ENCODE peak calls at places on chromosome 18, in ten cellular contexts. One of them, this sample, is unnamed.

GRCh38 chr18:63237911-63238710 is 81.5 kb downstream of the BCL2 start:
- DNase-seq in transverse colon: peak; percentile 35
- DNase-seq in WERI-Rb-1: no peak
- DNase-seq in PC-3: peak; percentile 74
- DNase-seq in GM23338: peak; percentile 77
- DNase-seq in fibroblast of lung: peak; percentile 96
- DNase-seq in mucosa of descending colon: no peak
- DNase-seq in GM23248: peak; percentile 92
- DNase-seq in cardiac fibroblast: peak; percentile 93
- DNase-seq in fibroblast of mammary gland: peak; percentile 90
- DNase-seq in this sample: peak; percentile 62

GRCh38 chr18:59996370-59996966 is 96.7 kb downstream of the PMAIP1 start:
- DNase-seq in transverse colon: peak; percentile 21
- DNase-seq in WERI-Rb-1: peak; percentile 65
- DNase-seq in PC-3: peak; percentile 82
- DNase-seq in GM23338: peak; percentile 68
- DNase-seq in fibroblast of lung: peak; percentile 71
- DNase-seq in mucosa of descending colon: no peak
- DNase-seq in GM23248: peak; percentile 68
- DNase-seq in cardiac fibroblast: peak; percentile 75
- DNase-seq in fibroblast of mammary gland: peak; percentile 58
- DNase-seq in this sample: no peak

GRCh38 chr18:35410561-35410960 is 33.4 kb upstream of the ZNF396 start:
- DNase-seq in transverse colon: no peak
- DNase-seq in WERI-Rb-1: no peak
- DNase-seq in PC-3: no peak
- DNase-seq in GM23338: no peak
- DNase-seq in fibroblast of lung: no peak
- DNase-seq in mucosa of descending colon: no peak
- DNase-seq in GM23248: no peak
- DNase-seq in cardiac fibroblast: no peak
- DNase-seq in fibroblast of mammary gland: no peak
- DNase-seq in this sample: no peak

GRCh38 chr18:26022585-26022984 is 67.8 kb downstream of the SS18 start:
- DNase-seq in transverse colon: no peak
- DNase-seq in WERI-Rb-1: no peak
- DNase-seq in PC-3: no peak
- DNase-seq in GM23338: no peak
- DNase-seq in fibroblast of lung: no peak
- DNase-seq in mucosa of descending colon: no peak
- DNase-seq in GM23248: no peak
- DNase-seq in cardiac fibroblast: no peak
- DNase-seq in fibroblast of mammary gland: no peak
- DNase-seq in this sample: no peak

GRCh38 chr18:8448091-8448490 is 161.1 kb upstream of the RAB12 start:
- DNase-seq in transverse colon: no peak
- DNase-seq in WERI-Rb-1: no peak
- DNase-seq in PC-3: peak; percentile 88
- DNase-seq in GM23338: no peak
- DNase-seq in fibroblast of lung: no peak
- DNase-seq in mucosa of descending colon: no peak
- DNase-seq in GM23248: no peak
- DNase-seq in cardiac fibroblast: peak; percentile 68
- DNase-seq in fibroblast of mammary gland: no peak
- DNase-seq in this sample: no peak

GRCh38 chr18:11998182-11998581 is 16.9 kb downstream of the IMPA2 start:
- DNase-seq in transverse colon: no peak
- DNase-seq in WERI-Rb-1: peak; percentile 23
- DNase-seq in PC-3: no peak
- DNase-seq in GM23338: no peak
- DNase-seq in fibroblast of lung: peak; percentile 48
- DNase-seq in mucosa of descending colon: no peak
- DNase-seq in GM23248: peak; percentile 16
- DNase-seq in cardiac fibroblast: no peak
- DNase-seq in fibroblast of mammary gland: no peak
- DNase-seq in this sample: peak; percentile 74

GRCh38 chr18:11368020-11368419 is 218.7 kb upstream of the PIEZO2 start:
- DNase-seq in transverse colon: no peak
- DNase-seq in WERI-Rb-1: no peak
- DNase-seq in PC-3: no peak
- DNase-seq in GM23338: no peak
- DNase-seq in fibroblast of lung: no peak
- DNase-seq in mucosa of descending colon: no peak
- DNase-seq in GM23248: peak; percentile 50
- DNase-seq in cardiac fibroblast: peak; percentile 3
- DNase-seq in fibroblast of mammary gland: peak; percentile 50
- DNase-seq in this sample: no peak

GRCh38 chr18:58850784-58851469 is 13.8 kb upstream of the ZNF532 start:
- DNase-seq in transverse colon: no peak
- DNase-seq in WERI-Rb-1: no peak
- DNase-seq in PC-3: no peak
- DNase-seq in GM23338: no peak
- DNase-seq in fibroblast of lung: no peak
- DNase-seq in mucosa of descending colon: no peak
- DNase-seq in GM23248: no peak
- DNase-seq in cardiac fibroblast: no peak
- DNase-seq in fibroblast of mammary gland: no peak
- DNase-seq in this sample: peak; percentile 40

DNA sequence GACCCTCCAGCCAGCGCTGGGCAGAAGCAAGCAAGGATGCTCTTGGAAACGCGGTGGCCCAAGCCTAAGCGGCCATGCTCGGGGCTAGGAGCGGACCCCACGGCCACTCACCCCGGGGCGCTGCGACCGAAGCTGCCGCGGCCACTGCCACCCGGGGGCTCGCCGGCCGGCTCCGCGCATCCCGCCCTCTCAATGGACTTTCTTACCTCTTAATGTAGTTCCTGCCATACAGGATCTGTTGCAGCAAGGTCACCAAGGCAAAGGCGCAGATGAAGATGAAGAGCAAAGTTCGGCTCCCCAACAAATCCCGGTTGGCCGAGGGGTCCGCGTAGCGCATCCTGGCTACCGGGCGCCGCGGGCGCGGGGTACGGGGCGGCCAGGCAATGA is 688 bp downstream of the ST8SIA5 start:
- DNase-seq in transverse colon: no peak
- DNase-seq in WERI-Rb-1: no peak
- DNase-seq in PC-3: no peak
- DNase-seq in GM23338: peak; percentile 55
- DNase-seq in fibroblast of lung: no peak
- DNase-seq in mucosa of descending colon: no peak
- DNase-seq in GM23248: peak; percentile 7
- DNase-seq in cardiac fibroblast: no peak
- DNase-seq in fibroblast of mammary gland: no peak
- DNase-seq in this sample: no peak
- H3K4me3 ChIP-seq in transverse colon: peak overlapping the region; percentile 30
- H3K4me3 ChIP-seq in WERI-Rb-1: no peak overlapping the region
- H3K4me3 ChIP-seq in PC-3: no peak overlapping the region
- H3K4me3 ChIP-seq in GM23338: peak overlapping the region; percentile 82
- H3K4me3 ChIP-seq in fibroblast of lung: no peak overlapping the region
- H3K4me3 ChIP-seq in mucosa of descending colon: no peak overlapping the region
- H3K4me3 ChIP-seq in GM23248: no peak overlapping the region
- H3K4me3 ChIP-seq in cardiac fibroblast: no peak overlapping the region
- H3K4me3 ChIP-seq in fibroblast of mammary gland: no peak overlapping the region
- H3K4me3 ChIP-seq in this sample: peak overlapping the region; percentile 34

GRCh38 chr18:32324173-32324572 is 134.3 kb downstream of the MEP1B start:
- DNase-seq in transverse colon: no peak
- DNase-seq in WERI-Rb-1: no peak
- DNase-seq in PC-3: no peak
- DNase-seq in GM23338: no peak
- DNase-seq in fibroblast of lung: peak; percentile 27
- DNase-seq in mucosa of descending colon: no peak
- DNase-seq in GM23248: peak; percentile 46
- DNase-seq in cardiac fibroblast: peak; percentile 49
- DNase-seq in fibroblast of mammary gland: peak; percentile 76
- DNase-seq in this sample: no peak
- H3K4me3 ChIP-seq in transverse colon: no peak overlapping the region
- H3K4me3 ChIP-seq in WERI-Rb-1: no peak overlapping the region
- H3K4me3 ChIP-seq in PC-3: no peak overlapping the region
- H3K4me3 ChIP-seq in GM23338: no peak overlapping the region
- H3K4me3 ChIP-seq in fibroblast of lung: no peak overlapping the region
- H3K4me3 ChIP-seq in mucosa of descending colon: no peak overlapping the region
- H3K4me3 ChIP-seq in GM23248: peak overlapping the region; percentile 58
- H3K4me3 ChIP-seq in cardiac fibroblast: no peak overlapping the region
- H3K4me3 ChIP-seq in fibroblast of mammary gland: no peak overlapping the region
- H3K4me3 ChIP-seq in this sample: no peak overlapping the region

GRCh38 chr18:9809686-9810085 is 76.1 kb upstream of the TXNDC2 start:
- DNase-seq in transverse colon: no peak
- DNase-seq in WERI-Rb-1: no peak
- DNase-seq in PC-3: no peak
- DNase-seq in GM23338: no peak
- DNase-seq in fibroblast of lung: peak; percentile 42
- DNase-seq in mucosa of descending colon: no peak
- DNase-seq in GM23248: no peak
- DNase-seq in cardiac fibroblast: no peak
- DNase-seq in fibroblast of mammary gland: no peak
- DNase-seq in this sample: no peak
- H3K4me3 ChIP-seq in transverse colon: no peak overlapping the region
- H3K4me3 ChIP-seq in WERI-Rb-1: no peak overlapping the region
- H3K4me3 ChIP-seq in PC-3: no peak overlapping the region
- H3K4me3 ChIP-seq in GM23338: no peak overlapping the region
- H3K4me3 ChIP-seq in fibroblast of lung: no peak overlapping the region
- H3K4me3 ChIP-seq in mucosa of descending colon: no peak overlapping the region
- H3K4me3 ChIP-seq in GM23248: no peak overlapping the region
- H3K4me3 ChIP-seq in cardiac fibroblast: no peak overlapping the region
- H3K4me3 ChIP-seq in fibroblast of mammary gland: no peak overlapping the region
- H3K4me3 ChIP-seq in this sample: no peak overlapping the region

DNA sequence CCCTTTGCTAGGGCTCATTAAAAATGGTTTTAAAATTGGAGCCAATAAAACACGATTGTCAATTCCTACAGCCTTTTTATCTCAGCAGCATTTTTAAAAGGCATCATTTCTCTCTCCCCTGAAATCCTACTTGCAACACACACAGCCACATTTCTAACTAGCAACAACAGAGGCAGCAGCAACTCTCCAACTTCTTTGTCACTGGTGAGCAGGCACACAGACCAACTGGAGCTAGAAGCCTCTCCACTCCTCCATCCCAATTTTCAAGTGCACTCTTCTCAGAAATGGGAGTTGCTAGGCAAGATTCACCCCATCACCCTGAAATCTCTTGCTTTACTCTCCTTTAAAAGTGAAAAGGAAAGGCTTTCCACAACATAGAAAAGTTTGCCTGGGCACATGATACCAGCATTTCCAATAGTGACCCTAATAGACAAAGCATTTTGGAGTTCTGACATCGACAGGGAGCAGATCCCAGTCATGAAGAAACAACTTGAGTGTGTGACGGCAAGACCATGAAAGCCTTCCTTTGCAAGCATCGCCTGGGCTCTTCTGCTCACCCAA is 4.1 kb downstream of the KLHL14 start:
- DNase-seq in transverse colon: no peak
- DNase-seq in WERI-Rb-1: no peak
- DNase-seq in PC-3: no peak
- DNase-seq in GM23338: no peak
- DNase-seq in fibroblast of lung: no peak
- DNase-seq in mucosa of descending colon: no peak
- DNase-seq in GM23248: no peak
- DNase-seq in cardiac fibroblast: no peak
- DNase-seq in fibroblast of mammary gland: no peak
- DNase-seq in this sample: no peak
- H3K4me3 ChIP-seq in transverse colon: no peak overlapping the region
- H3K4me3 ChIP-seq in WERI-Rb-1: no peak overlapping the region
- H3K4me3 ChIP-seq in PC-3: no peak overlapping the region
- H3K4me3 ChIP-seq in GM23338: peak overlapping the region; percentile 88
- H3K4me3 ChIP-seq in fibroblast of lung: no peak overlapping the region
- H3K4me3 ChIP-seq in mucosa of descending colon: no peak overlapping the region
- H3K4me3 ChIP-seq in GM23248: no peak overlapping the region
- H3K4me3 ChIP-seq in cardiac fibroblast: no peak overlapping the region
- H3K4me3 ChIP-seq in fibroblast of mammary gland: no peak overlapping the region
- H3K4me3 ChIP-seq in this sample: no peak overlapping the region

This sample was measured in right cardiac atrium.